ENCODE peak calls at places on chromosomes 13 and 19, in nine cellular contexts. One of them, this sample, is unnamed.
A peak's percentile ranks its signal among the peaks of the same experiment; 100 is the strongest.

GRCh38 chr19:55579766-55580621 is 654 bp downstream of the ZNF579 start:
- DNase-seq in stomach: no peak
- DNase-seq in GM23338: peak; percentile 52
- DNase-seq in HepG2: peak; percentile 16
- DNase-seq in HL-60: no peak
- DNase-seq in transverse colon: no peak
- DNase-seq in K562: peak; percentile 43
- DNase-seq in SK-N-SH: peak; percentile 77
- DNase-seq in breast epithelium: no peak
- DNase-seq in this sample: no peak

GRCh38 chr19:13398780-13399726 is 107.2 kb downstream of the CACNA1A start:
- DNase-seq in HL-60: no peak
- DNase-seq in HepG2: no peak
- DNase-seq in stomach: no peak
- DNase-seq in K562: peak; percentile 53
- DNase-seq in GM23338: no peak
- DNase-seq in transverse colon: no peak
- DNase-seq in SK-N-SH: no peak
- DNase-seq in breast epithelium: no peak
- DNase-seq in this sample: no peak

GRCh38 chr13:36131215-36131930 is at the start of gene DCLK1:
- DNase-seq in stomach: peak; percentile 29
- DNase-seq in HL-60: no peak
- DNase-seq in K562: no peak
- DNase-seq in transverse colon: peak; percentile 21
- DNase-seq in SK-N-SH: peak; percentile 80
- DNase-seq in breast epithelium: no peak
- DNase-seq in GM23338: peak; percentile 87
- DNase-seq in HepG2: no peak
- DNase-seq in this sample: peak; percentile 85

GRCh38 chr19:21084343-21084742 is 2.3 kb downstream of the ZNF714 start:
- DNase-seq in K562: no peak
- DNase-seq in SK-N-SH: no peak
- DNase-seq in breast epithelium: no peak
- DNase-seq in GM23338: no peak
- DNase-seq in HepG2: no peak
- DNase-seq in stomach: no peak
- DNase-seq in HL-60: no peak
- DNase-seq in transverse colon: no peak
- DNase-seq in this sample: no peak

GRCh38 chr19:33284146-33284643 is 18.1 kb downstream of the CEBPA start:
- DNase-seq in SK-N-SH: no peak
- DNase-seq in K562: no peak
- DNase-seq in transverse colon: no peak
- DNase-seq in HL-60: no peak
- DNase-seq in breast epithelium: no peak
- DNase-seq in GM23338: no peak
- DNase-seq in stomach: no peak
- DNase-seq in HepG2: no peak
- DNase-seq in this sample: no peak

GRCh38 chr19:38319421-38320258 is at the start of gene KCNK6:
- DNase-seq in SK-N-SH: peak; percentile 72
- DNase-seq in stomach: peak; percentile 70
- DNase-seq in GM23338: peak; percentile 77
- DNase-seq in transverse colon: peak; percentile 82
- DNase-seq in breast epithelium: no peak
- DNase-seq in HepG2: no peak
- DNase-seq in K562: no peak
- DNase-seq in HL-60: peak; percentile 74
- DNase-seq in this sample: no peak

GRCh38 chr13:48431987-48432615 is 19.2 kb upstream of the LPAR6 start:
- DNase-seq in K562: no peak
- DNase-seq in HL-60: no peak
- DNase-seq in SK-N-SH: no peak
- DNase-seq in stomach: no peak
- DNase-seq in HepG2: peak; percentile 7
- DNase-seq in GM23338: no peak
- DNase-seq in transverse colon: no peak
- DNase-seq in breast epithelium: no peak
- DNase-seq in this sample: no peak

GRCh38 chr13:113616281-113616906 is 31.8 kb downstream of the TFDP1 start:
- DNase-seq in stomach: no peak
- DNase-seq in HL-60: peak; percentile 74
- DNase-seq in SK-N-SH: no peak
- DNase-seq in HepG2: no peak
- DNase-seq in K562: no peak
- DNase-seq in GM23338: no peak
- DNase-seq in breast epithelium: no peak
- DNase-seq in transverse colon: no peak
- DNase-seq in this sample: no peak

GRCh38 chr13:50275392-50276063 is 260.3 kb downstream of the KCNRG start:
- DNase-seq in HL-60: no peak
- DNase-seq in GM23338: no peak
- DNase-seq in K562: no peak
- DNase-seq in SK-N-SH: no peak
- DNase-seq in HepG2: peak; percentile 54
- DNase-seq in breast epithelium: no peak
- DNase-seq in stomach: no peak
- DNase-seq in transverse colon: no peak
- DNase-seq in this sample: no peak

GRCh38 chr13:50720856-50721663 is 122.4 kb downstream of the DLEU7 start:
- DNase-seq in transverse colon: no peak
- DNase-seq in SK-N-SH: no peak
- DNase-seq in stomach: no peak
- DNase-seq in HL-60: no peak
- DNase-seq in GM23338: no peak
- DNase-seq in breast epithelium: no peak
- DNase-seq in HepG2: no peak
- DNase-seq in K562: no peak
- DNase-seq in this sample: no peak

GRCh38 chr13:109026266-109026665 is 396.9 kb downstream of the MYO16 start:
- DNase-seq in HL-60: no peak
- DNase-seq in transverse colon: no peak
- DNase-seq in breast epithelium: no peak
- DNase-seq in SK-N-SH: no peak
- DNase-seq in stomach: no peak
- DNase-seq in HepG2: no peak
- DNase-seq in K562: no peak
- DNase-seq in GM23338: peak; percentile 30
- DNase-seq in this sample: no peak

GRCh38 chr13:109028626-109029025 is 399.2 kb downstream of the MYO16 start:
- DNase-seq in GM23338: no peak
- DNase-seq in K562: no peak
- DNase-seq in stomach: no peak
- DNase-seq in HepG2: no peak
- DNase-seq in SK-N-SH: no peak
- DNase-seq in transverse colon: no peak
- DNase-seq in HL-60: no peak
- DNase-seq in breast epithelium: no peak
- DNase-seq in this sample: no peak
- TF ChIP-seq POLR2AphosphoS5 in GM23338: no peak
- TF ChIP-seq POLR2AphosphoS5 in K562: no peak
- TF ChIP-seq POLR2AphosphoS5 in stomach: no peak
- TF ChIP-seq POLR2AphosphoS5 in HepG2: no peak
- TF ChIP-seq POLR2AphosphoS5 in SK-N-SH: no peak
- TF ChIP-seq POLR2AphosphoS5 in transverse colon: no peak
- TF ChIP-seq POLR2AphosphoS5 in HL-60: no peak
- TF ChIP-seq POLR2AphosphoS5 in breast epithelium: no peak
- TF ChIP-seq POLR2AphosphoS5 in this sample: no peak

DNA sequence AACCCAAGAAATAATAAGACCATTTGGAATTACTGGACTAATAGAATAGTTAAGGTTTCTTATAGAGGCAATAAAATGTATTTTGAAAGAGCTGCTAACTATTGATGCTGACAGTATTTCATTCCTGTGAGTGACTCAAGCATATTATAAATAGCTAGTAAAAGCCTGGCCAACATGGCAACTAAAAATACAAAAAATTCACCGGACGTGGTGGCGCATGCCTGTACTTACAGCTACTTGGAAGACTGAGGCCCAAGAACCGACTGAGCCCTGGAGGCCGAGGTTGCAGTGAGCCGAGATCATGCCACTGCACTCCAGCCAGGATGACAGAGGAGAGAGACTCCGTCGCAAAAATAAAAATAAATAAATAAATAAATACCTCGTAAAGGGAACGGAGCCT is 5.4 kb upstream of the ICAM3 start:
- DNase-seq in transverse colon: no peak
- DNase-seq in HepG2: no peak
- DNase-seq in K562: no peak
- DNase-seq in stomach: no peak
- DNase-seq in breast epithelium: no peak
- DNase-seq in SK-N-SH: no peak
- DNase-seq in GM23338: no peak
- DNase-seq in HL-60: no peak
- DNase-seq in this sample: no peak
- TF ChIP-seq CTCF in transverse colon: no peak
- TF ChIP-seq CTCF in HepG2: no peak
- TF ChIP-seq CTCF in K562: no peak
- TF ChIP-seq CTCF in stomach: no peak
- TF ChIP-seq CTCF in breast epithelium: no peak
- TF ChIP-seq CTCF in SK-N-SH: no peak
- TF ChIP-seq CTCF in GM23338: no peak
- TF ChIP-seq CTCF in HL-60: no peak
- TF ChIP-seq CTCF in this sample: no peak

GRCh38 chr13:112203614-112204013 is 136.7 kb downstream of the SOX1 start:
- DNase-seq in HepG2: no peak
- DNase-seq in breast epithelium: no peak
- DNase-seq in GM23338: no peak
- DNase-seq in K562: no peak
- DNase-seq in HL-60: no peak
- DNase-seq in transverse colon: no peak
- DNase-seq in SK-N-SH: no peak
- DNase-seq in stomach: no peak
- DNase-seq in this sample: no peak
- TF ChIP-seq POLR2AphosphoS5 in HepG2: no peak
- TF ChIP-seq POLR2AphosphoS5 in breast epithelium: no peak
- TF ChIP-seq POLR2AphosphoS5 in GM23338: no peak
- TF ChIP-seq POLR2AphosphoS5 in K562: no peak
- TF ChIP-seq POLR2AphosphoS5 in HL-60: no peak
- TF ChIP-seq POLR2AphosphoS5 in transverse colon: no peak
- TF ChIP-seq POLR2AphosphoS5 in SK-N-SH: no peak
- TF ChIP-seq POLR2AphosphoS5 in stomach: no peak
- TF ChIP-seq POLR2AphosphoS5 in this sample: no peak

GRCh38 chr13:91078093-91078679 is 269.3 kb upstream of the MIR17HG start:
- DNase-seq in SK-N-SH: peak; percentile 27
- DNase-seq in GM23338: peak; percentile 45
- DNase-seq in HepG2: no peak
- DNase-seq in breast epithelium: no peak
- DNase-seq in K562: no peak
- DNase-seq in transverse colon: no peak
- DNase-seq in HL-60: no peak
- DNase-seq in stomach: no peak
- DNase-seq in this sample: no peak
- TF ChIP-seq CTCF in SK-N-SH: peak; percentile 64
- TF ChIP-seq CTCF in GM23338: peak; percentile 73
- TF ChIP-seq CTCF in HepG2: no peak
- TF ChIP-seq CTCF in breast epithelium: no peak
- TF ChIP-seq CTCF in K562: no peak
- TF ChIP-seq CTCF in transverse colon: peak; percentile 13
- TF ChIP-seq CTCF in HL-60: no peak
- TF ChIP-seq CTCF in stomach: no peak
- TF ChIP-seq CTCF in this sample: no peak

GRCh38 chr19:48738557-48739399 is 1.6 kb downstream of the RASIP1 start:
- DNase-seq in GM23338: peak; percentile 97
- DNase-seq in HL-60: peak; percentile 65
- DNase-seq in K562: peak; percentile 99
- DNase-seq in breast epithelium: peak; percentile 96
- DNase-seq in transverse colon: peak; percentile 97
- DNase-seq in SK-N-SH: peak; percentile 100
- DNase-seq in HepG2: peak; percentile 92
- DNase-seq in stomach: peak; percentile 96
- DNase-seq in this sample: peak; percentile 93

GRCh38 chr19:48739835-48740704 is at the start of gene RASIP1:
- DNase-seq in GM23338: no peak
- DNase-seq in transverse colon: no peak
- DNase-seq in HepG2: no peak
- DNase-seq in stomach: no peak
- DNase-seq in SK-N-SH: no peak
- DNase-seq in HL-60: no peak
- DNase-seq in K562: no peak
- DNase-seq in breast epithelium: no peak
- DNase-seq in this sample: no peak

GRCh38 chr19:48739400-48739825 is 997 bp downstream of the RASIP1 start:
- DNase-seq in breast epithelium: no peak
- DNase-seq in K562: no peak
- DNase-seq in HepG2: no peak
- DNase-seq in transverse colon: no peak
- DNase-seq in stomach: no peak
- DNase-seq in HL-60: no peak
- DNase-seq in GM23338: no peak
- DNase-seq in SK-N-SH: peak; percentile 67
- DNase-seq in this sample: no peak

GRCh38 chr19:48740705-48741030 is 258 bp upstream of the RASIP1 start:
- DNase-seq in SK-N-SH: no peak
- DNase-seq in HL-60: no peak
- DNase-seq in transverse colon: no peak
- DNase-seq in GM23338: no peak
- DNase-seq in breast epithelium: no peak
- DNase-seq in HepG2: no peak
- DNase-seq in K562: no peak
- DNase-seq in stomach: no peak
- DNase-seq in this sample: no peak

GRCh38 chr19:48741222-48741999 is 1.0 kb upstream of the RASIP1 start:
- DNase-seq in breast epithelium: no peak
- DNase-seq in GM23338: peak; percentile 78
- DNase-seq in HepG2: no peak
- DNase-seq in stomach: peak; percentile 66
- DNase-seq in transverse colon: peak; percentile 59
- DNase-seq in SK-N-SH: peak; percentile 81
- DNase-seq in K562: peak; percentile 96
- DNase-seq in HL-60: no peak
- DNase-seq in this sample: no peak
- TF ChIP-seq POLR2AphosphoS5 in breast epithelium: no peak
- TF ChIP-seq POLR2AphosphoS5 in GM23338: peak; percentile 71
- TF ChIP-seq POLR2AphosphoS5 in HepG2: no peak
- TF ChIP-seq POLR2AphosphoS5 in stomach: no peak
- TF ChIP-seq POLR2AphosphoS5 in transverse colon: no peak
- TF ChIP-seq POLR2AphosphoS5 in SK-N-SH: no peak
- TF ChIP-seq POLR2AphosphoS5 in K562: no peak
- TF ChIP-seq POLR2AphosphoS5 in HL-60: no peak
- TF ChIP-seq POLR2AphosphoS5 in this sample: no peak

GRCh38 chr13:77478645-77478997 is 56.9 kb upstream of the SCEL start:
- DNase-seq in transverse colon: no peak
- DNase-seq in K562: no peak
- DNase-seq in stomach: no peak
- DNase-seq in breast epithelium: no peak
- DNase-seq in GM23338: no peak
- DNase-seq in SK-N-SH: no peak
- DNase-seq in HL-60: no peak
- DNase-seq in HepG2: no peak
- DNase-seq in this sample: no peak
- TF ChIP-seq CTCF in transverse colon: peak; percentile 0
- TF ChIP-seq CTCF in K562: no peak
- TF ChIP-seq CTCF in stomach: no peak
- TF ChIP-seq CTCF in breast epithelium: no peak
- TF ChIP-seq CTCF in GM23338: no peak
- TF ChIP-seq CTCF in SK-N-SH: no peak
- TF ChIP-seq CTCF in HL-60: no peak
- TF ChIP-seq CTCF in HepG2: no peak
- TF ChIP-seq CTCF in this sample: no peak